ENCODE peak calls at places on chromosome 15, in ten cellular contexts. Q, E, S, X, W, G, Y, C, P and O are unnamed samples.

GRCh38 chr15:98967096-98967495 is 40.5 kb downstream of the PGPEP1L start:
- DNase-seq in E (no peak), X (no peak), G (no peak), C (no peak), W (no peak), S (no peak), Y (no peak), P (no peak), Q (no peak), O (no peak)

GRCh38 chr15:58331903-58332675 is 99.7 kb upstream of the LIPC start:
- DNase-seq in Q (peak), Y (peak), E (peak), X (peak), W (no peak), P (peak), C (peak), G (peak), S (peak), O (peak)

GRCh38 chr15:84112025-84112424 is 123.5 kb upstream of the GOLGA6L4 start:
- DNase-seq in E (no peak), P (no peak), Y (no peak), G (no peak), S (no peak), W (no peak), X (no peak), C (no peak), Q (no peak), O (no peak)

GRCh38 chr15:36430280-36430679 is 149.1 kb upstream of the CDIN1 start:
- DNase-seq in S (no peak), G (no peak), W (no peak), X (no peak), Q (no peak), C (no peak), Y (no peak), E (no peak), P (no peak), O (no peak)

GRCh38 chr15:81071130-81071529 is 62.9 kb upstream of the CFAP161 start:
- DNase-seq in P (no peak), C (no peak), Y (no peak), E (no peak), W (no peak), X (no peak), Q (no peak), G (peak), S (no peak), O (no peak)

GRCh38 chr15:40358492-40359353 is 704 bp downstream of the DISP2 start:
- DNase-seq in X (no peak), G (no peak), S (no peak), C (peak), Y (no peak), Q (no peak), W (no peak), E (no peak), P (no peak), O (no peak)

GRCh38 chr15:98648654-98649537 is 557 bp downstream of the IGF1R start:
- DNase-seq in E (peak), G (peak), X (peak), C (no peak), Y (peak), S (peak), Q (peak), W (peak), P (peak), O (peak)

GRCh38 chr15:74642724-74643367 is 27.2 kb downstream of the CLK3 start:
- DNase-seq in E (no peak), Y (no peak), P (no peak), X (peak), Q (peak), C (peak), G (no peak), W (no peak), S (peak), O (no peak)

GRCh38 chr15:59237854-59238252 is 31.2 kb downstream of the LDHAL6B start:
- DNase-seq in X (no peak), P (no peak), W (no peak), S (no peak), G (no peak), Q (no peak), C (no peak), E (no peak), Y (no peak), O (no peak)

GRCh38 chr15:90994059-90994416 is 297 bp downstream of the PRC1 start:
- DNase-seq in W (no peak), Q (no peak), G (no peak), P (no peak), C (no peak), X (no peak), E (no peak), Y (peak), S (peak), O (no peak)

GRCh38 chr15:90529369-90530249 is at the start of gene CRTC3:
- DNase-seq in C (peak), X (peak), E (peak), P (peak), G (peak), Y (peak), S (peak), W (peak), Q (peak), O (no peak)

GRCh38 chr15:85757939-85758654 is 36.6 kb downstream of the KLHL25 start:
- DNase-seq in P (no peak), Y (no peak), W (no peak), Q (no peak), S (peak), C (no peak), G (no peak), X (no peak), E (no peak), O (no peak)